ENCODE peak calls at places on chromosome 17, in four cellular contexts. One of them, this sample, is unnamed.

GRCh38 chr17:49656247-49656646 is 21.6 kb downstream of the SPOP start:
- DNase-seq in AG08396: no peak
- DNase-seq in EL: no peak
- DNase-seq in NCI-H2081: no peak
- DNase-seq in this sample: no peak

GRCh38 chr17:78040561-78041400 is 82.3 kb downstream of the TNRC6C start:
- DNase-seq in AG08396: peak; percentile 75
- DNase-seq in NCI-H2081: peak; percentile 88
- DNase-seq in EL: peak; percentile 73
- DNase-seq in this sample: no peak

GRCh38 chr17:57916925-57917858 is 38.0 kb downstream of the CUEDC1 start:
- DNase-seq in EL: no peak
- DNase-seq in AG08396: no peak
- DNase-seq in NCI-H2081: peak; percentile 58
- DNase-seq in this sample: no peak

GRCh38 chr17:65794572-65794971 is 233.1 kb upstream of the AXIN2 start:
- DNase-seq in NCI-H2081: peak; percentile 28
- DNase-seq in EL: peak; percentile 36
- DNase-seq in AG08396: peak; percentile 28
- DNase-seq in this sample: no peak

GRCh38 chr17:31067699-31068184 is 27.0 kb upstream of the NF1 start:
- DNase-seq in EL: peak; percentile 92
- DNase-seq in AG08396: peak; percentile 54
- DNase-seq in NCI-H2081: no peak
- DNase-seq in this sample: no peak

GRCh38 chr17:51257150-51258081 is 2.4 kb downstream of the MBTD1 start:
- DNase-seq in EL: no peak
- DNase-seq in AG08396: peak; percentile 15
- DNase-seq in NCI-H2081: no peak
- DNase-seq in this sample: no peak

GRCh38 chr17:50559674-50560184 is 786 bp upstream of the CACNA1G start:
- DNase-seq in EL: peak; percentile 50
- DNase-seq in AG08396: peak; percentile 72
- DNase-seq in NCI-H2081: no peak
- DNase-seq in this sample: no peak

GRCh38 chr17:57481901-57482300 is 225.6 kb downstream of the MSI2 start:
- DNase-seq in EL: peak; percentile 98
- DNase-seq in AG08396: peak; percentile 86
- DNase-seq in NCI-H2081: no peak
- DNase-seq in this sample: no peak

GRCh38 chr17:2798679-2799078 is 2.4 kb downstream of the RAP1GAP2 start:
- DNase-seq in EL: no peak
- DNase-seq in NCI-H2081: no peak
- DNase-seq in AG08396: no peak
- DNase-seq in this sample: no peak

GRCh38 chr17:13518271-13519000 is 83.3 kb downstream of the HS3ST3A1 start:
- DNase-seq in EL: peak; percentile 27
- DNase-seq in NCI-H2081: no peak
- DNase-seq in AG08396: peak; percentile 25
- DNase-seq in this sample: no peak

GRCh38 chr17:17900615-17901520 is 64.1 kb upstream of the SREBF1 start:
- DNase-seq in AG08396: peak; percentile 90
- DNase-seq in EL: peak; percentile 99
- DNase-seq in NCI-H2081: peak; percentile 65
- DNase-seq in this sample: no peak

GRCh38 chr17:45112559-45113423 is 19.5 kb downstream of the PLCD3 start:
- DNase-seq in NCI-H2081: no peak
- DNase-seq in EL: no peak
- DNase-seq in AG08396: no peak
- DNase-seq in this sample: no peak

GRCh38 chr17:13940858-13941665 is 128.2 kb upstream of the COX10 start:
- DNase-seq in EL: peak; percentile 80
- DNase-seq in NCI-H2081: no peak
- DNase-seq in AG08396: peak; percentile 21
- DNase-seq in this sample: no peak

GRCh38 chr17:72631568-72631967 is 460.9 kb downstream of the SLC39A11 start:
- DNase-seq in AG08396: no peak
- DNase-seq in EL: no peak
- DNase-seq in NCI-H2081: peak; percentile 18
- DNase-seq in this sample: no peak